ENCODE peak calls at places on chromosome 16, in ten cellular contexts. Z is naive thymus-derived CD4-positive, alpha-beta T cell; C is lung; R is PC-3; I is pancreas; F is right cardiac atrium; L is lower lobe of right lung; O is Panc1; V is mucosa of descending colon; K is CD8-positive, alpha-beta T cell. B is an unnamed sample.

GRCh38 chr16:85616608-85617311 is 3.6 kb downstream of the GSE1 start:
- ATAC-seq in Z (peak; percentile 45), C (no peak), R (no peak), I (no peak), F (peak; percentile 20), L (no peak), O (no peak), V (no peak), K (no peak), B (no peak)

GRCh38 chr16:47732122-47732805 is 271.1 kb downstream of the PHKB start:
- ATAC-seq in Z (no peak), C (no peak), R (peak; percentile 61), I (no peak), F (no peak), L (no peak), O (no peak), V (no peak), K (no peak), B (no peak)

GRCh38 chr16:46982335-46982734 is 8.9 kb upstream of the DNAJA2 start:
- ATAC-seq in Z (no peak), C (no peak), R (no peak), I (no peak), F (no peak), L (no peak), O (no peak), V (no peak), K (no peak), B (no peak)

GRCh38 chr16:31094088-31094423 is 541 bp downstream of the VKORC1 start:
- ATAC-seq in Z (no peak), C (no peak), R (peak; percentile 2), I (peak; percentile 44), F (peak; percentile 32), L (peak; percentile 45), O (peak; percentile 39), V (peak; percentile 7), K (no peak), B (peak; percentile 2)

GRCh38 chr16:82195917-82196494 is 26.0 kb upstream of the MPHOSPH6 start:
- ATAC-seq in Z (peak; percentile 12), C (no peak), R (no peak), I (peak; percentile 44), F (no peak), L (peak; percentile 54), O (no peak), V (peak; percentile 52), K (no peak), B (peak; percentile 39)

GRCh38 chr16:54286067-54286329 is 589 bp downstream of the IRX3 start:
- ATAC-seq in Z (no peak), C (no peak), R (no peak), I (no peak), F (no peak), L (no peak), O (no peak), V (no peak), K (no peak), B (no peak)

GRCh38 chr16:19704321-19705130 is 13.5 kb downstream of the KNOP1 start:
- ATAC-seq in Z (no peak), C (peak; percentile 54), R (peak; percentile 19), I (peak; percentile 30), F (no peak), L (peak; percentile 78), O (no peak), V (peak; percentile 32), K (no peak), B (peak; percentile 87)

GRCh38 chr16:21611178-21611545 is 11.8 kb downstream of the METTL9 start:
- ATAC-seq in Z (peak; percentile 65), C (no peak), R (no peak), I (no peak), F (no peak), L (peak; percentile 66), O (no peak), V (no peak), K (no peak), B (no peak)

GRCh38 chr16:81155769-81156168 is 59.6 kb upstream of the GCSH start:
- ATAC-seq in Z (no peak), C (no peak), R (no peak), I (no peak), F (no peak), L (no peak), O (no peak), V (no peak), K (no peak), B (no peak)

GRCh38 chr16:30728321-30728720 is 19.9 kb upstream of the PHKG2 start:
- ATAC-seq in Z (no peak), C (no peak), R (no peak), I (no peak), F (no peak), L (no peak), O (no peak), V (no peak), K (no peak), B (no peak)

GRCh38 chr16:77317059-77317458 is 117.8 kb downstream of the ADAMTS18 start:
- ATAC-seq in Z (no peak), C (no peak), R (no peak), I (no peak), F (no peak), L (no peak), O (no peak), V (no peak), K (no peak), B (no peak)
- H3K4me3 ChIP-seq in Z (no peak overlapping the region), C (no peak overlapping the region), R (no peak overlapping the region), I (no peak overlapping the region), F (no peak overlapping the region), L (no peak overlapping the region), O (no peak overlapping the region), V (no peak overlapping the region), K (no peak overlapping the region), B (no peak overlapping the region)

DNA sequence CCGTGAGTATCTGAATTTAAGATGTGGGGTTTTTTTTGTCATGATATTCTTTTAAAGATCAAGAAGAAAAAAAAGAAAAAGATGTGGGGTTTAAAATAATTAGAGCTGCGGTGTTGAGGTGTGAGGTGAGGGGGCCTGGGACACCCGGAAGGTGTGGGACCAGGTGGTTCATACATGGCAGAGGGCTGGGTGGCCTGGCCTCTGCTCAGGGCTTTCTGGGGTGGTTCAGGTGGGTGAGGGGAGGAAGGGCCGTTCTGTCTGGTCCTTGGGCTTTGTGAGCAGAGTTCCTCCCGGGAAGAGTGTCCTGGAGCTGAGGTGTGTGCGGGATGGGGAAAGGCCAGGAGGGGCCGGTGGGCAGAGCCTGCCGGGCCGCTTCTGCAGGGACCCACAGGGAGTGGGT is 5.0 kb downstream of the PRSS27 start:
- ATAC-seq in Z (no peak), C (no peak), R (no peak), I (no peak), F (no peak), L (no peak), O (no peak), V (no peak), K (no peak), B (no peak)
- H3K4me3 ChIP-seq in Z (no peak overlapping the region), C (no peak overlapping the region), R (no peak overlapping the region), I (no peak overlapping the region), F (no peak overlapping the region), L (no peak overlapping the region), O (no peak overlapping the region), V (no peak overlapping the region), K (no peak overlapping the region), B (no peak overlapping the region)

DNA sequence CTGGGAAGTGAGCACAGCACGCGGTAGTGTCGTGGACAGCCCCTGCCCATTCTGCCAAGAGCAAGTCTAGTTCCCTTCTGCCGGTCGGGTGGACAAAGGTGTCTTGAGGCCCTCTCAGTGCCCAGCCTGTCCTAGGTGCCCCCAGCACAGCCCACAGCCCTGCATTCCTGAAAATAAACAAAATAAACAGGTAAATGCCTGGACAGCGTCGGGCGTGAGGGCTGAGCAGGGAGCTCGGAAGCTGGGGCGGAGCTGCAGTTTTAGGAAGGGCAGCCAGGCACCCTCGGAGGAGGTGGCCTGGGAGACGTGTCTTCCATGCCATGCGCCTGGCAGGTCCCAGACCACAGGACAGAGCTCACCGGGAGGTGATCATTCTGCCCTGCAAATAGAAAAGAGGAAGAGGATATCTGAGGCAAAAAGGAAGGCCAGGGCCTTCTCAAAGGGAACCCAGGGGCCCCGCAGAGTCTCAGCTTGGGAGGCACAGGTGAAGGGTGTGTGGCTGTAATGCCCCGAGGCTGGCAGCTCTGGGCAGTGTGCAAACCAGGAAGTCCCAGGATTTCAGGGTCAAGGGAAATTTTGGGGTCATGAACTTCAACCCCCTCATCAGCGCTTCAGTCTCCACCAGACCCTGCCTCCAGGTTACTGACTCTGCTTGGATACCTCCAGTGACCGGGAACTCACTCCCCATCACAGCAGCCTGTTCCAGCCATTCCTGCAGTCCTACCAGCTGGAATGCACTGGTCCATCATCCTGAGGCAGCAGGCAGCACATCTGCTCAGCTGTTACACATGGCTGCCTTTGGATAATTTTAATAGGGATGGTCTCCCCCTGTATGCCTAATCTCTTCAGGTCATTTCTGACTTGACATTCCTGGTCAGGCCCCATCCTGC is 1.7 kb downstream of the ZNF469 start:
- ATAC-seq in Z (no peak), C (no peak), R (no peak), I (no peak), F (no peak), L (no peak), O (no peak), V (no peak), K (no peak), B (no peak)
- H3K4me3 ChIP-seq in Z (no peak overlapping the region), C (no peak overlapping the region), R (peak overlapping the region; percentile 68), I (no peak overlapping the region), F (no peak overlapping the region), L (peak overlapping the region; percentile 36), O (peak overlapping the region; percentile 37), V (no peak overlapping the region), K (no peak overlapping the region), B (peak overlapping the region; percentile 55)

GRCh38 chr16:89562027-89562599 is 1.6 kb downstream of the RPL13 start:
- ATAC-seq in Z (no peak), C (no peak), R (no peak), I (no peak), F (no peak), L (no peak), O (no peak), V (peak; percentile 8), K (no peak), B (no peak)

GRCh38 chr16:89565256-89565505 is 4.7 kb downstream of the RPL13 start:
- ATAC-seq in Z (no peak), C (no peak), R (peak; percentile 33), I (no peak), F (no peak), L (no peak), O (peak; percentile 61), V (peak; percentile 2), K (no peak), B (no peak)

GRCh38 chr16:89562939-89563338 is 2.5 kb downstream of the RPL13 start:
- ATAC-seq in Z (no peak), C (no peak), R (no peak), I (no peak), F (no peak), L (no peak), O (no peak), V (no peak), K (no peak), B (no peak)

GRCh38 chr16:89564476-89565255 is 4.2 kb downstream of the RPL13 start:
- ATAC-seq in Z (no peak), C (no peak), R (peak; percentile 0), I (no peak), F (no peak), L (no peak), O (peak; percentile 28), V (no peak), K (no peak), B (no peak)

GRCh38 chr16:89563639-89564392 is 3.3 kb downstream of the RPL13 start:
- ATAC-seq in Z (no peak), C (no peak), R (no peak), I (no peak), F (no peak), L (no peak), O (no peak), V (no peak), K (peak; percentile 1), B (no peak)
- H3K4me3 ChIP-seq in Z (no peak overlapping the region), C (no peak overlapping the region), R (peak overlapping the region; percentile 99), I (no peak overlapping the region), F (no peak overlapping the region), L (no peak overlapping the region), O (peak overlapping the region; percentile 76), V (no peak overlapping the region), K (no peak overlapping the region), B (no peak overlapping the region)